ENCODE peak calls at places on chromosomes 13 and 19, in eight cellular contexts. One of them, this sample, is unnamed. For H3K4me1, the result is how much of the 10 kb centered on the place peaks cover.

GRCh38 chr19:2883686-2884439 is 16.7 kb downstream of the ZNF556 start:
- DNase-seq in heart left ventricle: no peak
- DNase-seq in stomach: no peak
- DNase-seq in PC-9: no peak
- DNase-seq in astrocyte: no peak
- DNase-seq in spleen: no peak
- DNase-seq in RWPE2: no peak
- DNase-seq in left ventricle myocardium inferior: no peak
- DNase-seq in this sample: no peak

GRCh38 chr19:4183967-4184717 is 1.7 kb downstream of the ANKRD24 start:
- DNase-seq in spleen: peak
- DNase-seq in RWPE2: no peak
- DNase-seq in PC-9: no peak
- DNase-seq in heart left ventricle: no peak
- DNase-seq in astrocyte: no peak
- DNase-seq in left ventricle myocardium inferior: no peak
- DNase-seq in stomach: no peak
- DNase-seq in this sample: no peak

GRCh38 chr13:99014391-99014988 is 36.6 kb upstream of the DOCK9 start:
- DNase-seq in astrocyte: no peak
- DNase-seq in RWPE2: no peak
- DNase-seq in stomach: no peak
- DNase-seq in heart left ventricle: no peak
- DNase-seq in left ventricle myocardium inferior: no peak
- DNase-seq in PC-9: no peak
- DNase-seq in spleen: no peak
- DNase-seq in this sample: no peak

GRCh38 chr13:106570354-106570822 is 2.5 kb upstream of the ARGLU1 start:
- DNase-seq in stomach: peak
- DNase-seq in PC-9: no peak
- DNase-seq in spleen: peak
- DNase-seq in left ventricle myocardium inferior: peak
- DNase-seq in RWPE2: peak
- DNase-seq in heart left ventricle: peak
- DNase-seq in astrocyte: peak
- DNase-seq in this sample: peak

GRCh38 chr19:48511800-48512503 is at the start of gene LMTK3:
- DNase-seq in PC-9: no peak
- DNase-seq in left ventricle myocardium inferior: no peak
- DNase-seq in astrocyte: peak
- DNase-seq in stomach: no peak
- DNase-seq in heart left ventricle: no peak
- DNase-seq in RWPE2: no peak
- DNase-seq in spleen: peak
- DNase-seq in this sample: no peak

GRCh38 chr13:51619614-51620013 is 35.4 kb downstream of the WDFY2 start:
- DNase-seq in astrocyte: peak
- DNase-seq in spleen: no peak
- DNase-seq in RWPE2: no peak
- DNase-seq in PC-9: no peak
- DNase-seq in stomach: no peak
- DNase-seq in left ventricle myocardium inferior: no peak
- DNase-seq in heart left ventricle: no peak
- DNase-seq in this sample: no peak

GRCh38 chr13:79435549-79435948 is 29.5 kb upstream of the RBM26 start:
- DNase-seq in stomach: no peak
- DNase-seq in heart left ventricle: no peak
- DNase-seq in PC-9: peak
- DNase-seq in left ventricle myocardium inferior: no peak
- DNase-seq in RWPE2: no peak
- DNase-seq in spleen: no peak
- DNase-seq in astrocyte: peak
- DNase-seq in this sample: peak

GRCh38 chr13:95447766-95448165 is 104.8 kb upstream of the CLDN10 start:
- DNase-seq in PC-9: no peak
- DNase-seq in stomach: no peak
- DNase-seq in spleen: no peak
- DNase-seq in heart left ventricle: no peak
- DNase-seq in left ventricle myocardium inferior: no peak
- DNase-seq in astrocyte: no peak
- DNase-seq in RWPE2: no peak
- DNase-seq in this sample: no peak

GRCh38 chr13:29581666-29582065 is 13.8 kb downstream of the SLC7A1 start:
- DNase-seq in PC-9: no peak
- DNase-seq in stomach: no peak
- DNase-seq in spleen: no peak
- DNase-seq in left ventricle myocardium inferior: no peak
- DNase-seq in RWPE2: no peak
- DNase-seq in astrocyte: peak
- DNase-seq in heart left ventricle: no peak
- DNase-seq in this sample: no peak

GRCh38 chr19:677601-678380 is 1.6 kb downstream of the FSTL3 start:
- DNase-seq in RWPE2: no peak
- DNase-seq in heart left ventricle: no peak
- DNase-seq in stomach: no peak
- DNase-seq in left ventricle myocardium inferior: no peak
- DNase-seq in PC-9: peak
- DNase-seq in astrocyte: peak
- DNase-seq in spleen: no peak
- DNase-seq in this sample: peak

DNA sequence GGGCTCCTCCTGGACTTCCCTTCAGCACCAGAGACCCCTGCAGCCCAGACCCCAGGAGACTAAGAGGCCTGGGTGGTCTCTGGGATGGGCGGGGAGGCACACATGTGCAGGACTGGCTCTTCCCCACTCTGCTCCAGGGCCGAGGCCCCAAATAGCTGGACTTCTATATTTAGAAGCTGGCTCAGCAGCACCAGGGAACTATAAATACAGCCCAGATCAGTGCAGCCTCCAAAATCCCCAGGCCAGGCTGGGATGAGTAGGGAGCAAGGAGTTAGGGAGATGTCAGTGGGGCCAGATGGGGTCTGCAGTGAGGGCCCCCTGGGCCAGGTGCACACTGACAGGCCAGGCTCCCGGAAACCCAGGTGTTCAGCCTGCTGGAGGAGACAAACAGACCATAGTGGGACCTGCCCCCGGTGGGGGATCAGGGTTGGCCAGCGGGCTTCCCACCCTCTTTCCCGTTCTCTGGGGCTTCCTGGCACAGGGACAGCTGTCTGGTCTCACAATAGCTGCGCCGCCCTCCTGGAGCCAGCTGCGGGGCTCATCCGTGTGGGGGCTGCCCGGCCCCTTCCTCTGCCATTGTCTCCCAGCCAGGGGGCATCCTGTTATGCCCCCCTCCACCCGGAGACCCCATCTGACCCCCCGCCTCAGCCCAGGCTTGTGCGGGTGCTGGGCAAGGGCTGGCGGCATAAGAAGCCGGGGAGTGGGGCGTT is 5.5 kb upstream of the ADGRE5 start:
- DNase-seq in spleen: peak
- DNase-seq in stomach: no peak
- DNase-seq in PC-9: no peak
- DNase-seq in heart left ventricle: peak
- DNase-seq in astrocyte: no peak
- DNase-seq in RWPE2: no peak
- DNase-seq in left ventricle myocardium inferior: peak
- DNase-seq in this sample: no peak
- H3K27ac ChIP-seq in spleen: peak
- H3K27ac ChIP-seq in stomach: peak
- H3K27ac ChIP-seq in PC-9: no peak
- H3K27ac ChIP-seq in heart left ventricle: peak
- H3K27ac ChIP-seq in astrocyte: no peak
- H3K27ac ChIP-seq in RWPE2: no peak
- H3K27ac ChIP-seq in left ventricle myocardium inferior: peak
- H3K27ac ChIP-seq in this sample: no peak

GRCh38 chr13:114155320-114155719 is 22.9 kb upstream of the RASA3 start:
- DNase-seq in left ventricle myocardium inferior: no peak
- DNase-seq in spleen: no peak
- DNase-seq in astrocyte: no peak
- DNase-seq in stomach: no peak
- DNase-seq in RWPE2: no peak
- DNase-seq in PC-9: no peak
- DNase-seq in heart left ventricle: no peak
- DNase-seq in this sample: no peak
- H3K4me1 ChIP-seq in left ventricle myocardium inferior: under half
- H3K4me1 ChIP-seq in spleen: under half
- H3K4me1 ChIP-seq in astrocyte: under half
- H3K4me1 ChIP-seq in stomach: under half
- H3K4me1 ChIP-seq in RWPE2: under half
- H3K4me1 ChIP-seq in PC-9: under half
- H3K4me1 ChIP-seq in heart left ventricle: under half
- H3K4me1 ChIP-seq in this sample: under half

DNA sequence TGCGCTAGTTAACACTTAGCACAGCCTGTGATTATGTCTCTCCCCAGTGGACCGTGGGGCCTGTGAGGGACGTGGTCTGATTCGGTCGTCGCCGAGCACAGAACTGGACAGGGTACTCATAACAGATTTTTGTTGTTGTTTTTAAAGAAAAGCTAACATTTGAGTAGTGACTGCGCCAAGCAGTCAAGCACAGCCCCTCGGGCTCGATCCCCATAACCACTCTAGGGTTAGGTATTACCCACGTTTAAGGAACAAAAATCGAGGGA is 805 bp upstream of the PTOV1 start:
- DNase-seq in PC-9: no peak
- DNase-seq in heart left ventricle: no peak
- DNase-seq in left ventricle myocardium inferior: no peak
- DNase-seq in RWPE2: no peak
- DNase-seq in stomach: no peak
- DNase-seq in astrocyte: no peak
- DNase-seq in spleen: peak
- DNase-seq in this sample: no peak
- H3K27ac ChIP-seq in PC-9: peak
- H3K27ac ChIP-seq in heart left ventricle: peak
- H3K27ac ChIP-seq in left ventricle myocardium inferior: peak
- H3K27ac ChIP-seq in RWPE2: peak
- H3K27ac ChIP-seq in stomach: peak
- H3K27ac ChIP-seq in astrocyte: peak
- H3K27ac ChIP-seq in spleen: peak
- H3K27ac ChIP-seq in this sample: no peak

GRCh38 chr13:41008349-41008980 is 10.7 kb downstream of the ELF1 start:
- DNase-seq in PC-9: peak
- DNase-seq in RWPE2: no peak
- DNase-seq in left ventricle myocardium inferior: no peak
- DNase-seq in astrocyte: peak
- DNase-seq in spleen: no peak
- DNase-seq in stomach: no peak
- DNase-seq in heart left ventricle: no peak
- DNase-seq in this sample: peak
- H3K4me1 ChIP-seq in PC-9: half or more
- H3K4me1 ChIP-seq in RWPE2: under half
- H3K4me1 ChIP-seq in left ventricle myocardium inferior: half or more
- H3K4me1 ChIP-seq in astrocyte: under half
- H3K4me1 ChIP-seq in spleen: half or more
- H3K4me1 ChIP-seq in stomach: half or more
- H3K4me1 ChIP-seq in heart left ventricle: under half
- H3K4me1 ChIP-seq in this sample: under half

DNA sequence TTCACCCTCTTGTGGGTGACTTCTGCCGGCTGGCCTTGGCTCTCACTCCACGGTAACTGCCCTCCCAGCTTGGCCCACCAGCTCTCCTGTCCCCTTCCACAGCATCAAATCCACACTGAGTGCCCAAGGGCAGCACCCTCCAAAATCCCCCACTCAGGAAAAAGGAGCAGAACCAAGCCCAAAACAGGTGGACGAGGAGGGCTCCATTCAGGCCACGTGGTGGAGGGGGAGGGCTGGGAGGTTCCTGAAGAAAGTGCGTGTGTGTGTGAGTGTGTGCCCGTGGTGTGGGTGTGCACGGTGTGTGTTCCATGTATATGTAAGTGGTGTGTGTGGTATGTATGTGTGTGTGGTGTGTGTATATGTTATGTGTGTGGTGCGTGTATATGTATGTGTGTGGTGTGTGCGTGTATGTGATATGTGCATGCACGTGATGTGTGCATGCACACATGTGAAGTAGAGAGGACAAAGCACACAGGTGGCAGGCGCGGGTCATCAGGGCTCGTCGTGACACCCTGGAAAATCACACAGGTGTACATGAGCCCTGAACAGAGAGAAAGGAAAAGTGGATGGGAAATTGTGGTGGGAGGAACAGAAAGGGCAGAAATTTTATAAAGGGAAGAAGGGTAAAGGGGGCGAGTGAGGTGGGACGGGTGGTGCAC is 76.9 kb downstream of the COL4A1 start:
- DNase-seq in PC-9: no peak
- DNase-seq in left ventricle myocardium inferior: no peak
- DNase-seq in stomach: no peak
- DNase-seq in RWPE2: no peak
- DNase-seq in spleen: no peak
- DNase-seq in heart left ventricle: no peak
- DNase-seq in astrocyte: no peak
- DNase-seq in this sample: no peak
- H3K27ac ChIP-seq in PC-9: no peak
- H3K27ac ChIP-seq in left ventricle myocardium inferior: peak
- H3K27ac ChIP-seq in stomach: no peak
- H3K27ac ChIP-seq in RWPE2: no peak
- H3K27ac ChIP-seq in spleen: peak
- H3K27ac ChIP-seq in heart left ventricle: peak
- H3K27ac ChIP-seq in astrocyte: no peak
- H3K27ac ChIP-seq in this sample: no peak

GRCh38 chr19:16142032-16142580 is 1.4 kb upstream of the HSH2D start:
- DNase-seq in astrocyte: no peak
- DNase-seq in left ventricle myocardium inferior: no peak
- DNase-seq in stomach: no peak
- DNase-seq in heart left ventricle: no peak
- DNase-seq in PC-9: no peak
- DNase-seq in spleen: no peak
- DNase-seq in RWPE2: no peak
- DNase-seq in this sample: no peak

GRCh38 chr19:16144216-16144581 is 714 bp downstream of the HSH2D start:
- DNase-seq in heart left ventricle: no peak
- DNase-seq in PC-9: no peak
- DNase-seq in astrocyte: no peak
- DNase-seq in spleen: no peak
- DNase-seq in left ventricle myocardium inferior: no peak
- DNase-seq in RWPE2: no peak
- DNase-seq in stomach: no peak
- DNase-seq in this sample: no peak

GRCh38 chr19:16139752-16140151 is 3.7 kb upstream of the HSH2D start:
- DNase-seq in astrocyte: no peak
- DNase-seq in PC-9: no peak
- DNase-seq in stomach: no peak
- DNase-seq in RWPE2: no peak
- DNase-seq in spleen: peak
- DNase-seq in heart left ventricle: no peak
- DNase-seq in left ventricle myocardium inferior: no peak
- DNase-seq in this sample: no peak

GRCh38 chr19:16143399-16144215 is at the start of gene HSH2D:
- DNase-seq in spleen: peak
- DNase-seq in stomach: peak
- DNase-seq in left ventricle myocardium inferior: peak
- DNase-seq in astrocyte: no peak
- DNase-seq in RWPE2: no peak
- DNase-seq in heart left ventricle: peak
- DNase-seq in PC-9: peak
- DNase-seq in this sample: peak

DNA sequence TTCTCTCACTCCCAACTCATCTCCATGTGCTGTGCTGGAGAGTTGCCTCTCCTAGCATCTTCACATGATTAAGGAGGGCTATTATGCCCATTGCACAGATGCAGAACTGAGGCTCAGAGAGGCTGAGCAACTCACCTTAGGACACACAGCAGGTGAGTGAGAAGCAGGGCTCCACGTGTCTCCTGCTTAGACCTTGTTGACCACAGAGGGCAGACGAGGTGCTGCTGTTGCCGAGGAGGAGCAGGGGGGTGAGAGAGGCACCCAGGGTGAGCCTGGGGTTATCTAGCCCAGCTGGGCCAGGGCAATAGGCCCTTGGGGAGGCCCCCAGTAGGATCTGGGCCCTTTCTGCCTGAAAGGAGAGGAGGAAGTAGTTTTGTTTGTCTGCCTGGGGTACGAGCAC is 2.4 kb upstream of the HSH2D start:
- DNase-seq in PC-9: no peak
- DNase-seq in left ventricle myocardium inferior: no peak
- DNase-seq in heart left ventricle: no peak
- DNase-seq in stomach: no peak
- DNase-seq in astrocyte: no peak
- DNase-seq in spleen: peak
- DNase-seq in RWPE2: no peak
- DNase-seq in this sample: no peak
- H3K4me1 ChIP-seq in PC-9: under half
- H3K4me1 ChIP-seq in left ventricle myocardium inferior: under half
- H3K4me1 ChIP-seq in heart left ventricle: under half
- H3K4me1 ChIP-seq in stomach: under half
- H3K4me1 ChIP-seq in astrocyte: under half
- H3K4me1 ChIP-seq in spleen: half or more
- H3K4me1 ChIP-seq in RWPE2: under half
- H3K4me1 ChIP-seq in this sample: under half